ENCODE peak calls at places on chromosomes 1 and 21, in ten cellular contexts. I, Y, T, E, A, J, U, P, R and Z are unnamed samples.

GRCh38 chr1:184593612-184594011 is 161.0 kb downstream of the EDEM3 start:
- DNase-seq in J (peak), U (peak), R (no peak), A (no peak), E (no peak), Y (no peak), I (no peak), T (peak), P (peak), Z (no peak)

GRCh38 chr21:45074048-45074817 is at the start of gene ADARB1:
- DNase-seq in A (peak), J (peak), R (peak), U (peak), E (peak), P (peak), T (peak), Y (no peak), I (no peak), Z (peak)

GRCh38 chr1:1068374-1069060 is 5.6 kb downstream of the RNF223 start:
- DNase-seq in R (no peak), J (no peak), E (peak), Y (no peak), P (no peak), T (no peak), I (no peak), U (no peak), A (no peak), Z (peak)

GRCh38 chr21:37944492-37944891 is 28.2 kb upstream of the KCNJ6 start:
- DNase-seq in U (no peak), P (no peak), A (no peak), I (no peak), Y (no peak), E (no peak), T (no peak), J (no peak), R (no peak), Z (no peak)

GRCh38 chr1:245051349-245052221 is 103.2 kb upstream of the KIF26B start:
- DNase-seq in T (no peak), I (no peak), Y (no peak), R (no peak), A (no peak), J (peak), P (peak), E (no peak), U (peak), Z (no peak)

GRCh38 chr1:159282118-159282517 is 20.0 kb upstream of the FCER1A start:
- DNase-seq in R (no peak), Y (no peak), T (no peak), U (no peak), A (peak), E (peak), I (no peak), J (peak), P (no peak), Z (no peak)

GRCh38 chr1:161408404-161409085 is 40.9 kb upstream of the CFAP126 start:
- DNase-seq in E (no peak), J (no peak), Y (no peak), A (no peak), U (no peak), I (no peak), P (no peak), R (no peak), T (no peak), Z (no peak)

GRCh38 chr1:208433086-208433485 is 188.9 kb upstream of the PLXNA2 start:
- DNase-seq in R (peak), T (peak), P (no peak), U (no peak), Y (no peak), I (peak), E (no peak), A (no peak), J (no peak), Z (no peak)

GRCh38 chr1:34057347-34057746 is 107.7 kb downstream of the CSMD2 start:
- DNase-seq in I (no peak), U (no peak), J (no peak), E (no peak), Y (no peak), T (no peak), A (no peak), P (no peak), R (no peak), Z (no peak)

GRCh38 chr1:239386453-239387303 is at the start of gene CHRM3:
- DNase-seq in E (peak), P (no peak), J (no peak), Y (no peak), A (peak), R (peak), U (no peak), I (no peak), T (peak), Z (no peak)

GRCh38 chr1:96820111-96820510 is 98.5 kb downstream of the PTBP2 start:
- DNase-seq in U (peak), Y (no peak), P (peak), T (no peak), J (peak), R (no peak), A (no peak), I (no peak), E (no peak), Z (no peak)

GRCh38 chr21:21137986-21138385 is 139.8 kb downstream of the NCAM2 start:
- DNase-seq in T (peak), Y (no peak), U (peak), E (no peak), J (peak), I (no peak), P (peak), A (no peak), R (peak), Z (no peak)

GRCh38 chr1:33021567-33022431 is 14.9 kb downstream of the AK2 start:
- DNase-seq in T (no peak), J (no peak), U (no peak), R (no peak), A (no peak), I (no peak), E (no peak), Y (no peak), P (no peak), Z (no peak)

GRCh38 chr1:20223659-20224058 is 37.3 kb upstream of the PLA2G2C start:
- DNase-seq in I (no peak), A (no peak), U (no peak), P (no peak), T (no peak), J (no peak), R (no peak), E (no peak), Y (no peak), Z (no peak)

GRCh38 chr1:8353386-8353785 is 35.5 kb downstream of the SLC45A1 start:
- DNase-seq in Y (no peak), R (no peak), U (no peak), A (no peak), I (no peak), J (no peak), E (no peak), P (no peak), T (no peak), Z (no peak)

GRCh38 chr1:207021139-207021861 is 11.3 kb downstream of the C1orf116 start:
- DNase-seq in J (peak), Y (no peak), T (peak), I (no peak), P (peak), U (peak), R (peak), E (no peak), A (no peak), Z (no peak)

GRCh38 chr1:58844176-58844575 is 60.3 kb upstream of the JUN start:
- DNase-seq in Y (no peak), U (peak), I (no peak), T (peak), A (no peak), R (peak), E (no peak), P (peak), J (no peak), Z (no peak)

GRCh38 chr1:10657080-10657847 is 139.2 kb downstream of the CASZ1 start:
- DNase-seq in J (no peak), T (no peak), Y (no peak), U (no peak), I (no peak), R (no peak), P (no peak), E (no peak), A (no peak), Z (no peak)

GRCh38 chr1:174872615-174873058 is 127.1 kb upstream of the CACYBP start:
- DNase-seq in U (peak), Y (no peak), I (peak), P (peak), E (no peak), R (no peak), J (peak), T (peak), A (peak), Z (no peak)

GRCh38 chr21:42807938-42808613 is 71.3 kb downstream of the WDR4 start:
- DNase-seq in I (no peak), J (no peak), E (no peak), R (no peak), Y (no peak), A (no peak), P (no peak), T (no peak), U (no peak), Z (no peak)

GRCh38 chr21:30044447-30045064 is 104.8 kb upstream of the GRIK1 start:
- DNase-seq in Y (peak), U (peak), A (peak), R (peak), I (no peak), T (peak), J (peak), P (peak), E (no peak), Z (peak)

GRCh38 chr1:30868833-30869435 is 39.6 kb downstream of the SDC3 start:
- DNase-seq in I (no peak), T (no peak), R (no peak), E (no peak), Y (no peak), J (no peak), A (no peak), P (no peak), U (no peak), Z (peak)

GRCh38 chr1:204692320-204692851 is 6.8 kb upstream of the LRRN2 start:
- DNase-seq in U (no peak), J (no peak), I (no peak), A (no peak), T (no peak), Y (no peak), E (no peak), R (no peak), P (no peak), Z (no peak)

GRCh38 chr1:178282949-178283367 is 189.1 kb downstream of the RASAL2 start:
- DNase-seq in I (no peak), T (peak), E (peak), R (peak), A (peak), P (peak), Y (no peak), J (peak), U (peak), Z (peak)

GRCh38 chr1:217311766-217312165 is 319.1 kb downstream of the GPATCH2 start:
- DNase-seq in U (peak), R (peak), I (no peak), J (peak), E (no peak), A (no peak), Y (no peak), T (no peak), P (peak), Z (peak)

GRCh38 chr1:7610106-7610731 is 160.9 kb upstream of the VAMP3 start:
- DNase-seq in I (no peak), J (no peak), Y (no peak), T (no peak), U (no peak), E (no peak), R (no peak), P (no peak), A (no peak), Z (no peak)

GRCh38 chr1:210653771-210654170 is 325.1 kb downstream of the HHAT start:
- DNase-seq in T (no peak), I (no peak), E (no peak), J (peak), Y (no peak), U (peak), R (no peak), A (no peak), P (peak), Z (no peak)

GRCh38 chr1:53616927-53617326 is 122.0 kb downstream of the GLIS1 start:
- DNase-seq in J (no peak), A (no peak), U (peak), Y (no peak), P (peak), I (no peak), T (peak), R (no peak), E (no peak), Z (no peak)

GRCh38 chr1:6048179-6048867 is 2.6 kb downstream of the KCNAB2 start:
- DNase-seq in R (no peak), U (no peak), A (no peak), E (no peak), T (no peak), P (no peak), J (no peak), Y (no peak), I (no peak), Z (no peak)

GRCh38 chr1:150995896-150996295 is 10.8 kb downstream of the MINDY1 start:
- DNase-seq in A (no peak), E (no peak), Y (no peak), J (peak), I (no peak), U (no peak), P (peak), R (peak), T (no peak), Z (no peak)

GRCh38 chr1:105138445-105138821 is 1388.7 kb downstream of the AMY1C start:
- DNase-seq in A (no peak), U (no peak), P (no peak), R (no peak), J (peak), T (no peak), I (no peak), Y (no peak), E (no peak), Z (no peak)

GRCh38 chr1:110976089-110976488 is 12.4 kb upstream of the LRIF1 start:
- DNase-seq in E (no peak), R (no peak), T (no peak), Y (no peak), U (peak), I (no peak), J (no peak), A (no peak), P (peak), Z (no peak)

GRCh38 chr1:15543589-15544568 is 17.2 kb downstream of the DNAJC16 start:
- DNase-seq in I (no peak), U (peak), R (peak), J (peak), T (peak), Y (no peak), E (no peak), A (no peak), P (peak), Z (no peak)

GRCh38 chr1:83900530-83900929 is 98.4 kb downstream of the TTLL7 start:
- DNase-seq in A (peak), E (no peak), P (peak), Y (no peak), I (no peak), U (peak), R (peak), T (peak), J (peak), Z (no peak)

GRCh38 chr21:45740491-45741357 is 97.2 kb downstream of the PCBP3 start:
- DNase-seq in Y (no peak), P (no peak), J (no peak), T (no peak), U (no peak), E (no peak), A (no peak), R (no peak), I (no peak), Z (no peak)

GRCh38 chr1:155307247-155307740 is 1.4 kb upstream of the FDPS start:
- DNase-seq in R (peak), A (no peak), T (peak), J (peak), Y (no peak), P (peak), I (no peak), U (peak), E (no peak), Z (no peak)

GRCh38 chr1:180230791-180231505 is 884 bp downstream of the LHX4 start:
- DNase-seq in R (peak), P (peak), T (peak), A (peak), E (peak), I (no peak), J (peak), U (peak), Y (no peak), Z (peak)

GRCh38 chr1:54810144-54810942 is 9.2 kb upstream of the TTC22 start:
- DNase-seq in U (peak), P (peak), J (peak), I (no peak), A (peak), T (peak), Y (peak), E (peak), R (peak), Z (peak)

GRCh38 chr1:35894183-35894582 is 11.2 kb downstream of the AGO1 start:
- DNase-seq in T (peak), I (no peak), J (peak), Y (no peak), E (no peak), P (peak), R (no peak), U (peak), A (no peak), Z (peak)

GRCh38 chr1:35902671-35903070 is 19.7 kb downstream of the AGO1 start:
- DNase-seq in U (no peak), P (no peak), R (no peak), E (no peak), I (no peak), A (no peak), Y (no peak), T (no peak), J (no peak), Z (no peak)

GRCh38 chr1:35901235-35901634 is 18.2 kb downstream of the AGO1 start:
- DNase-seq in P (no peak), T (no peak), Y (no peak), U (no peak), E (no peak), R (no peak), A (no peak), I (no peak), J (no peak), Z (no peak)

DNA sequence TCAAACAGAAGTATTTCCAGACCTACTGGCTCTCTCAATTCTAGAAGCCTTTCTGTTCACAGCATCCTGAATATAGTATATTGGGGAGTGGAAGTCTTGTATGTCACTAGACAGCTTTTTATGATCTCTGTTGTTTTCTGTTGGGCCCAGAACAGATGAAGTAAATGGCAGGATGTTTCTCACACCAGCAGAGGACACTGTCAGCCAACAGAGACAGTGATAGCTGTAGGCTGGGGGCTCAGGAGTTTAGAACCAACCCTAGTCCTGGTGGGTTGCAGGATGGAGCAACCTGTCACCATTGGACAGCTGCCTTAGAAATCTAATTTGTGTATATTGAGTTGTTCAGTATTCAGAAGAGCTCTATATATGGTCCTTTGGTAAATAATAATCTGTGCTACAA is 16.9 kb downstream of the AGO1 start:
- DNase-seq in U (no peak), R (no peak), J (no peak), A (no peak), E (no peak), P (no peak), I (no peak), T (no peak), Y (no peak), Z (no peak)
- TF ChIP-seq CTCF in U (no peak), R (no peak), J (peak), A (no peak), E (no peak), P (no peak), I (no peak), T (no peak), Y (no peak), Z (peak)

DNA sequence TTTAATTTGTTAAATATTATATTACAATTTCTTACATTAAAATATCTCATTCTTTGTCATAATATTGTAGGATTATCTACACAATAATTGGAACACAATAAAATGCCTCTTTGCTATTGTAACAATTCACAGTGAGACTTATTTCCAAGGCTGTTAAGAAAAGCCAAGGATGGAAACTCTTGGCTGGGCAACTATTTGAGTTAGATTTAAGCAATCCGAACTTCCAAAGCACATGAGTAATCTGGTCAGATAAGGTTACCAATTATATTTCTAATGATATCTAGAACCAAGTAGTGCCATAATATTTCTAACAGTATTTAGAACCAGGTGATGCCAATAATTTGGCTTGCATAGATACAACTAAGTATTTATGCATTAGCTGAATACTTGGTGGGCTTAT is 154.7 kb upstream of the KCNK2 start:
- DNase-seq in E (no peak), P (peak), U (no peak), I (no peak), Y (no peak), R (peak), J (no peak), A (no peak), T (no peak), Z (no peak)
- TF ChIP-seq CTCF in E (no peak), P (no peak), U (no peak), I (no peak), Y (no peak), R (no peak), J (no peak), A (no peak), T (no peak), Z (no peak)

GRCh38 chr1:190303501-190303900 is 174.2 kb downstream of the BRINP3 start:
- DNase-seq in P (no peak), I (no peak), A (no peak), J (no peak), T (no peak), E (no peak), Y (no peak), U (no peak), R (no peak), Z (no peak)
- TF ChIP-seq CTCF in P (no peak), I (no peak), A (no peak), J (no peak), T (no peak), E (no peak), Y (no peak), U (no peak), R (no peak), Z (no peak)

GRCh38 chr1:116131170-116131569 is 20.0 kb downstream of the MAB21L3 start:
- DNase-seq in T (no peak), I (no peak), A (no peak), U (no peak), R (no peak), Y (no peak), J (no peak), E (no peak), P (no peak), Z (no peak)

GRCh38 chr1:116130376-116130775 is 19.2 kb downstream of the MAB21L3 start:
- DNase-seq in J (no peak), R (no peak), A (no peak), I (no peak), E (no peak), T (no peak), P (no peak), U (no peak), Y (no peak), Z (no peak)

GRCh38 chr1:116131866-116132605 is 20.8 kb downstream of the MAB21L3 start:
- DNase-seq in T (no peak), A (peak), I (no peak), U (no peak), E (no peak), Y (no peak), J (no peak), P (no peak), R (no peak), Z (no peak)

GRCh38 chr1:116133696-116134095 is 22.5 kb downstream of the MAB21L3 start:
- DNase-seq in A (no peak), R (no peak), U (no peak), Y (no peak), P (no peak), I (no peak), E (no peak), T (no peak), J (no peak), Z (no peak)

GRCh38 chr1:116134178-116134773 is 23.1 kb downstream of the MAB21L3 start:
- DNase-seq in Y (no peak), J (no peak), I (no peak), T (no peak), U (no peak), R (peak), E (peak), P (no peak), A (no peak), Z (no peak)
- TF ChIP-seq CTCF in Y (no peak), J (peak), I (peak), T (peak), U (peak), R (no peak), E (peak), P (no peak), A (no peak), Z (no peak)

GRCh38 chr1:23555949-23556640 is 3.2 kb downstream of the ID3 start:
- DNase-seq in T (peak), R (peak), A (peak), P (peak), I (no peak), Y (no peak), U (peak), J (peak), E (no peak), Z (no peak)

GRCh38 chr1:23553896-23554480 is 5.3 kb downstream of the ID3 start:
- DNase-seq in R (no peak), I (no peak), P (no peak), Y (no peak), A (no peak), E (no peak), T (no peak), J (no peak), U (no peak), Z (no peak)

GRCh38 chr1:23554481-23555224 is 4.6 kb downstream of the ID3 start:
- DNase-seq in Y (no peak), R (peak), A (peak), J (peak), U (peak), T (peak), P (peak), I (no peak), E (peak), Z (peak)

GRCh38 chr1:23556661-23557470 is 2.4 kb downstream of the ID3 start:
- DNase-seq in A (peak), E (peak), R (peak), Y (no peak), P (peak), I (no peak), J (peak), T (peak), U (peak), Z (no peak)

GRCh38 chr1:23555225-23555801 is 4.0 kb downstream of the ID3 start:
- DNase-seq in A (no peak), J (peak), U (peak), Y (no peak), P (peak), E (no peak), I (no peak), T (peak), R (peak), Z (no peak)
- TF ChIP-seq CTCF in A (no peak), J (no peak), U (peak), Y (no peak), P (no peak), E (no peak), I (no peak), T (no peak), R (no peak), Z (no peak)